ENCODE peak calls at places on chromosomes 6 and 20, in eight cellular contexts. One of them, this sample, is unnamed.

GRCh38 chr6:44537306-44538049 is 150.0 kb downstream of the CDC5L start:
- DNase-seq in HFF-Myc: no peak
- DNase-seq in heart left ventricle: no peak
- DNase-seq in cardiac muscle cell: no peak
- DNase-seq in hepatocyte: no peak
- DNase-seq in coronary artery: peak
- DNase-seq in GM12864: no peak
- DNase-seq in astrocyte of the spinal cord: no peak
- DNase-seq in this sample: no peak

GRCh38 chr6:169865346-169866139 is 114.1 kb downstream of the ERMARD start:
- DNase-seq in HFF-Myc: no peak
- DNase-seq in heart left ventricle: no peak
- DNase-seq in cardiac muscle cell: no peak
- DNase-seq in hepatocyte: no peak
- DNase-seq in coronary artery: peak
- DNase-seq in GM12864: no peak
- DNase-seq in astrocyte of the spinal cord: no peak
- DNase-seq in this sample: no peak

GRCh38 chr20:50848341-50848808 is 53.5 kb downstream of the BCAS4 start:
- DNase-seq in HFF-Myc: no peak
- DNase-seq in heart left ventricle: peak
- DNase-seq in cardiac muscle cell: no peak
- DNase-seq in hepatocyte: no peak
- DNase-seq in coronary artery: no peak
- DNase-seq in GM12864: no peak
- DNase-seq in astrocyte of the spinal cord: peak
- DNase-seq in this sample: no peak

GRCh38 chr6:37285861-37286311 is 27.9 kb upstream of the TMEM217 start:
- DNase-seq in HFF-Myc: no peak
- DNase-seq in heart left ventricle: no peak
- DNase-seq in cardiac muscle cell: no peak
- DNase-seq in hepatocyte: no peak
- DNase-seq in coronary artery: no peak
- DNase-seq in GM12864: no peak
- DNase-seq in astrocyte of the spinal cord: no peak
- DNase-seq in this sample: no peak

GRCh38 chr20:31972481-31973386 is 4.8 kb downstream of the XKR7 start:
- DNase-seq in HFF-Myc: no peak
- DNase-seq in heart left ventricle: no peak
- DNase-seq in cardiac muscle cell: peak
- DNase-seq in hepatocyte: no peak
- DNase-seq in coronary artery: no peak
- DNase-seq in GM12864: no peak
- DNase-seq in astrocyte of the spinal cord: no peak
- DNase-seq in this sample: no peak

GRCh38 chr6:89997456-89998445 is 103.5 kb downstream of the GJA10 start:
- DNase-seq in HFF-Myc: no peak
- DNase-seq in heart left ventricle: no peak
- DNase-seq in cardiac muscle cell: no peak
- DNase-seq in hepatocyte: peak
- DNase-seq in coronary artery: no peak
- DNase-seq in GM12864: no peak
- DNase-seq in astrocyte of the spinal cord: peak
- DNase-seq in this sample: no peak

GRCh38 chr20:50369225-50370035 is 140.8 kb upstream of the PTPN1 start:
- DNase-seq in HFF-Myc: no peak
- DNase-seq in heart left ventricle: no peak
- DNase-seq in cardiac muscle cell: no peak
- DNase-seq in hepatocyte: peak
- DNase-seq in coronary artery: no peak
- DNase-seq in GM12864: no peak
- DNase-seq in astrocyte of the spinal cord: no peak
- DNase-seq in this sample: no peak

GRCh38 chr6:26243742-26244141 is 121.3 kb upstream of the BTN3A2 start:
- DNase-seq in HFF-Myc: no peak
- DNase-seq in heart left ventricle: no peak
- DNase-seq in cardiac muscle cell: no peak
- DNase-seq in hepatocyte: peak
- DNase-seq in coronary artery: no peak
- DNase-seq in GM12864: no peak
- DNase-seq in astrocyte of the spinal cord: no peak
- DNase-seq in this sample: no peak

GRCh38 chr6:33717857-33718552 is 6.5 kb upstream of the UQCC2 start:
- DNase-seq in HFF-Myc: no peak
- DNase-seq in heart left ventricle: no peak
- DNase-seq in cardiac muscle cell: no peak
- DNase-seq in hepatocyte: peak
- DNase-seq in coronary artery: no peak
- DNase-seq in GM12864: no peak
- DNase-seq in astrocyte of the spinal cord: no peak
- DNase-seq in this sample: no peak

GRCh38 chr20:6718660-6719059 is 48.8 kb upstream of the BMP2 start:
- DNase-seq in HFF-Myc: no peak
- DNase-seq in heart left ventricle: no peak
- DNase-seq in cardiac muscle cell: no peak
- DNase-seq in hepatocyte: peak
- DNase-seq in coronary artery: no peak
- DNase-seq in GM12864: no peak
- DNase-seq in astrocyte of the spinal cord: no peak
- DNase-seq in this sample: no peak

GRCh38 chr20:33387177-33387576 is 14.1 kb downstream of the CDK5RAP1 start:
- DNase-seq in HFF-Myc: no peak
- DNase-seq in heart left ventricle: peak
- DNase-seq in cardiac muscle cell: no peak
- DNase-seq in hepatocyte: peak
- DNase-seq in coronary artery: no peak
- DNase-seq in GM12864: no peak
- DNase-seq in astrocyte of the spinal cord: no peak
- DNase-seq in this sample: no peak

GRCh38 chr6:50145125-50145524 is 95.4 kb upstream of the DEFB112 start:
- DNase-seq in HFF-Myc: no peak
- DNase-seq in heart left ventricle: no peak
- DNase-seq in cardiac muscle cell: peak
- DNase-seq in hepatocyte: no peak
- DNase-seq in coronary artery: no peak
- DNase-seq in GM12864: no peak
- DNase-seq in astrocyte of the spinal cord: no peak
- DNase-seq in this sample: no peak

GRCh38 chr20:57317789-57318371 is 11.7 kb upstream of the SPO11 start:
- DNase-seq in HFF-Myc: no peak
- DNase-seq in heart left ventricle: no peak
- DNase-seq in cardiac muscle cell: no peak
- DNase-seq in hepatocyte: no peak
- DNase-seq in coronary artery: no peak
- DNase-seq in GM12864: no peak
- DNase-seq in astrocyte of the spinal cord: no peak
- DNase-seq in this sample: no peak

GRCh38 chr6:106192824-106193223 is 106.7 kb downstream of the PRDM1 start:
- DNase-seq in HFF-Myc: peak
- DNase-seq in heart left ventricle: no peak
- DNase-seq in cardiac muscle cell: no peak
- DNase-seq in hepatocyte: no peak
- DNase-seq in coronary artery: no peak
- DNase-seq in GM12864: no peak
- DNase-seq in astrocyte of the spinal cord: peak
- DNase-seq in this sample: no peak

GRCh38 chr6:37507690-37508421 is 8.2 kb upstream of the CCDC167 start:
- DNase-seq in HFF-Myc: no peak
- DNase-seq in heart left ventricle: no peak
- DNase-seq in cardiac muscle cell: no peak
- DNase-seq in hepatocyte: no peak
- DNase-seq in coronary artery: no peak
- DNase-seq in GM12864: no peak
- DNase-seq in astrocyte of the spinal cord: no peak
- DNase-seq in this sample: no peak

GRCh38 chr20:17556842-17557674 is 12.8 kb upstream of the DSTN start:
- DNase-seq in HFF-Myc: no peak
- DNase-seq in heart left ventricle: peak
- DNase-seq in cardiac muscle cell: no peak
- DNase-seq in hepatocyte: peak
- DNase-seq in coronary artery: no peak
- DNase-seq in GM12864: no peak
- DNase-seq in astrocyte of the spinal cord: peak
- DNase-seq in this sample: peak

GRCh38 chr6:163839296-163839695 is 424.8 kb downstream of the QKI start:
- DNase-seq in HFF-Myc: no peak
- DNase-seq in heart left ventricle: no peak
- DNase-seq in cardiac muscle cell: no peak
- DNase-seq in hepatocyte: no peak
- DNase-seq in coronary artery: no peak
- DNase-seq in GM12864: no peak
- DNase-seq in astrocyte of the spinal cord: no peak
- DNase-seq in this sample: no peak

GRCh38 chr6:53827485-53827884 is 32.7 kb downstream of the LRRC1 start:
- DNase-seq in HFF-Myc: no peak
- DNase-seq in heart left ventricle: no peak
- DNase-seq in cardiac muscle cell: no peak
- DNase-seq in hepatocyte: no peak
- DNase-seq in coronary artery: no peak
- DNase-seq in GM12864: no peak
- DNase-seq in astrocyte of the spinal cord: no peak
- DNase-seq in this sample: no peak

GRCh38 chr20:11438412-11438811 is 479.3 kb upstream of the BTBD3 start:
- DNase-seq in HFF-Myc: no peak
- DNase-seq in heart left ventricle: no peak
- DNase-seq in cardiac muscle cell: no peak
- DNase-seq in hepatocyte: no peak
- DNase-seq in coronary artery: no peak
- DNase-seq in GM12864: no peak
- DNase-seq in astrocyte of the spinal cord: no peak
- DNase-seq in this sample: no peak

GRCh38 chr6:138593100-138593877 is 94.0 kb upstream of the NHSL1 start:
- DNase-seq in HFF-Myc: peak
- DNase-seq in heart left ventricle: peak
- DNase-seq in cardiac muscle cell: no peak
- DNase-seq in hepatocyte: peak
- DNase-seq in coronary artery: no peak
- DNase-seq in GM12864: peak
- DNase-seq in astrocyte of the spinal cord: peak
- DNase-seq in this sample: no peak

GRCh38 chr6:162056745-162057144 is 670.8 kb downstream of the PRKN start:
- DNase-seq in HFF-Myc: no peak
- DNase-seq in heart left ventricle: no peak
- DNase-seq in cardiac muscle cell: peak
- DNase-seq in hepatocyte: peak
- DNase-seq in coronary artery: no peak
- DNase-seq in GM12864: no peak
- DNase-seq in astrocyte of the spinal cord: peak
- DNase-seq in this sample: no peak

GRCh38 chr20:3473944-3474343 is 3.1 kb downstream of the ATRN start:
- DNase-seq in HFF-Myc: no peak
- DNase-seq in heart left ventricle: no peak
- DNase-seq in cardiac muscle cell: no peak
- DNase-seq in hepatocyte: no peak
- DNase-seq in coronary artery: no peak
- DNase-seq in GM12864: no peak
- DNase-seq in astrocyte of the spinal cord: no peak
- DNase-seq in this sample: no peak

GRCh38 chr6:150072201-150072600 is 3.3 kb upstream of the ULBP3 start:
- DNase-seq in HFF-Myc: no peak
- DNase-seq in heart left ventricle: no peak
- DNase-seq in cardiac muscle cell: no peak
- DNase-seq in hepatocyte: peak
- DNase-seq in coronary artery: peak
- DNase-seq in GM12864: no peak
- DNase-seq in astrocyte of the spinal cord: no peak
- DNase-seq in this sample: no peak

GRCh38 chr6:41941280-41942044 is at the start of gene CCND3:
- DNase-seq in HFF-Myc: peak
- DNase-seq in heart left ventricle: peak
- DNase-seq in cardiac muscle cell: peak
- DNase-seq in hepatocyte: peak
- DNase-seq in coronary artery: peak
- DNase-seq in GM12864: peak
- DNase-seq in astrocyte of the spinal cord: peak
- DNase-seq in this sample: peak
- TF ChIP-seq CTCF in HFF-Myc: no peak
- TF ChIP-seq CTCF in heart left ventricle: no peak
- TF ChIP-seq CTCF in cardiac muscle cell: no peak
- TF ChIP-seq CTCF in hepatocyte: peak
- TF ChIP-seq CTCF in coronary artery: no peak
- TF ChIP-seq CTCF in GM12864: no peak
- TF ChIP-seq CTCF in astrocyte of the spinal cord: no peak
- TF ChIP-seq CTCF in this sample: no peak

GRCh38 chr6:52389626-52390360 is 27.8 kb downstream of the PAQR8 start:
- DNase-seq in HFF-Myc: no peak
- DNase-seq in heart left ventricle: peak
- DNase-seq in cardiac muscle cell: no peak
- DNase-seq in hepatocyte: peak
- DNase-seq in coronary artery: no peak
- DNase-seq in GM12864: peak
- DNase-seq in astrocyte of the spinal cord: peak
- DNase-seq in this sample: no peak
- TF ChIP-seq CTCF in HFF-Myc: no peak
- TF ChIP-seq CTCF in heart left ventricle: no peak
- TF ChIP-seq CTCF in cardiac muscle cell: no peak
- TF ChIP-seq CTCF in hepatocyte: no peak
- TF ChIP-seq CTCF in coronary artery: no peak
- TF ChIP-seq CTCF in GM12864: no peak
- TF ChIP-seq CTCF in astrocyte of the spinal cord: no peak
- TF ChIP-seq CTCF in this sample: no peak

GRCh38 chr20:16400249-16400648 is 173.0 kb downstream of the KIF16B start:
- DNase-seq in HFF-Myc: no peak
- DNase-seq in heart left ventricle: no peak
- DNase-seq in cardiac muscle cell: no peak
- DNase-seq in hepatocyte: no peak
- DNase-seq in coronary artery: no peak
- DNase-seq in GM12864: no peak
- DNase-seq in astrocyte of the spinal cord: no peak
- DNase-seq in this sample: no peak

GRCh38 chr20:16404640-16405039 is 168.6 kb downstream of the KIF16B start:
- DNase-seq in HFF-Myc: no peak
- DNase-seq in heart left ventricle: no peak
- DNase-seq in cardiac muscle cell: no peak
- DNase-seq in hepatocyte: no peak
- DNase-seq in coronary artery: no peak
- DNase-seq in GM12864: no peak
- DNase-seq in astrocyte of the spinal cord: no peak
- DNase-seq in this sample: no peak

GRCh38 chr20:16405254-16405653 is 168.0 kb downstream of the KIF16B start:
- DNase-seq in HFF-Myc: no peak
- DNase-seq in heart left ventricle: no peak
- DNase-seq in cardiac muscle cell: no peak
- DNase-seq in hepatocyte: no peak
- DNase-seq in coronary artery: no peak
- DNase-seq in GM12864: no peak
- DNase-seq in astrocyte of the spinal cord: no peak
- DNase-seq in this sample: no peak

GRCh38 chr20:16407251-16408067 is 165.8 kb downstream of the KIF16B start:
- DNase-seq in HFF-Myc: no peak
- DNase-seq in heart left ventricle: no peak
- DNase-seq in cardiac muscle cell: no peak
- DNase-seq in hepatocyte: peak
- DNase-seq in coronary artery: no peak
- DNase-seq in GM12864: no peak
- DNase-seq in astrocyte of the spinal cord: peak
- DNase-seq in this sample: no peak

GRCh38 chr20:16404171-16404570 is 169.1 kb downstream of the KIF16B start:
- DNase-seq in HFF-Myc: no peak
- DNase-seq in heart left ventricle: no peak
- DNase-seq in cardiac muscle cell: no peak
- DNase-seq in hepatocyte: no peak
- DNase-seq in coronary artery: no peak
- DNase-seq in GM12864: no peak
- DNase-seq in astrocyte of the spinal cord: no peak
- DNase-seq in this sample: no peak
- TF ChIP-seq CTCF in HFF-Myc: no peak
- TF ChIP-seq CTCF in heart left ventricle: no peak
- TF ChIP-seq CTCF in cardiac muscle cell: no peak
- TF ChIP-seq CTCF in hepatocyte: no peak
- TF ChIP-seq CTCF in coronary artery: no peak
- TF ChIP-seq CTCF in GM12864: no peak
- TF ChIP-seq CTCF in astrocyte of the spinal cord: no peak
- TF ChIP-seq CTCF in this sample: no peak

GRCh38 chr6:47241742-47242482 is 67.8 kb downstream of the TNFRSF21 start:
- DNase-seq in HFF-Myc: no peak
- DNase-seq in heart left ventricle: no peak
- DNase-seq in cardiac muscle cell: no peak
- DNase-seq in hepatocyte: no peak
- DNase-seq in coronary artery: no peak
- DNase-seq in GM12864: no peak
- DNase-seq in astrocyte of the spinal cord: no peak
- DNase-seq in this sample: no peak
- TF ChIP-seq CTCF in HFF-Myc: no peak
- TF ChIP-seq CTCF in heart left ventricle: no peak
- TF ChIP-seq CTCF in cardiac muscle cell: no peak
- TF ChIP-seq CTCF in hepatocyte: no peak
- TF ChIP-seq CTCF in coronary artery: no peak
- TF ChIP-seq CTCF in GM12864: no peak
- TF ChIP-seq CTCF in astrocyte of the spinal cord: no peak
- TF ChIP-seq CTCF in this sample: no peak

This sample was measured in mesothelial cell of epicardium.